ENCODE peak calls at places on chromosomes 5 and 9, in nine cellular contexts. L is MV-4-11; O is coronary artery; R is mesendoderm; A is cerebellar cortex; K is activated CD4-positive, alpha-beta T cell treated with anti-CD3 and anti-CD28 coated beads, Interleukin-2, amount 10 ng/mL, durations not matched to agents 24 days and 14 days; I is cardiac muscle cell; N is neural crest cell; B is brain microvascular endothelial cell. V is an unnamed sample.
A peak's percentile ranks its signal among the peaks of the same experiment; 100 is the strongest.

GRCh38 chr5:10524376-10525123 is 39.3 kb upstream of the ANKRD33B start:
- DNase-seq in L (no peak), O (no peak), R (no peak), A (peak; percentile 95), K (no peak), I (no peak), N (no peak), B (peak; percentile 76), V (no peak)

GRCh38 chr5:139131062-139131856 is 66.9 kb downstream of the SIL1 start:
- DNase-seq in L (no peak), O (peak; percentile 81), R (no peak), A (peak; percentile 91), K (no peak), I (peak; percentile 63), N (no peak), B (no peak), V (no peak)

GRCh38 chr9:134951461-134951860 is 33.7 kb upstream of the FCN1 start:
- DNase-seq in L (no peak), O (no peak), R (no peak), A (no peak), K (no peak), I (no peak), N (no peak), B (no peak), V (no peak)

GRCh38 chr9:109064963-109065701 is 51.8 kb upstream of the CTNNAL1 start:
- DNase-seq in L (no peak), O (no peak), R (peak; percentile 54), A (no peak), K (no peak), I (no peak), N (no peak), B (no peak), V (no peak)

GRCh38 chr9:81116340-81117207 is 572.8 kb downstream of the TLE1 start:
- DNase-seq in L (no peak), O (no peak), R (no peak), A (no peak), K (no peak), I (no peak), N (no peak), B (no peak), V (peak; percentile 68)

GRCh38 chr9:86126998-86127972 is 27.9 kb upstream of the GOLM1 start:
- DNase-seq in L (no peak), O (no peak), R (peak; percentile 99), A (peak; percentile 6), K (no peak), I (peak; percentile 91), N (peak; percentile 62), B (peak; percentile 88), V (peak; percentile 83)

GRCh38 chr5:115267617-115268016 is 4.9 kb upstream of the PGGT1B start:
- DNase-seq in L (no peak), O (no peak), R (no peak), A (no peak), K (no peak), I (no peak), N (no peak), B (no peak), V (no peak)

GRCh38 chr9:98993570-98993945 is 49.9 kb downstream of the COL15A1 start:
- DNase-seq in L (peak; percentile 85), O (no peak), R (no peak), A (no peak), K (peak; percentile 70), I (no peak), N (no peak), B (peak; percentile 60), V (no peak)

GRCh38 chr5:18744990-18745590 is 1110.8 kb downstream of the TAF11L14 start:
- DNase-seq in L (peak; percentile 54), O (no peak), R (no peak), A (no peak), K (peak; percentile 84), I (no peak), N (no peak), B (no peak), V (no peak)

GRCh38 chr9:17453751-17454150 is 125.1 kb upstream of the SH3GL2 start:
- DNase-seq in L (no peak), O (no peak), R (no peak), A (no peak), K (no peak), I (no peak), N (no peak), B (no peak), V (no peak)

GRCh38 chr9:17742065-17742464 is 163.2 kb downstream of the SH3GL2 start:
- DNase-seq in L (no peak), O (no peak), R (peak; percentile 86), A (peak; percentile 71), K (no peak), I (no peak), N (no peak), B (no peak), V (no peak)

GRCh38 chr9:109063765-109064164 is 50.5 kb upstream of the CTNNAL1 start:
- DNase-seq in L (peak; percentile 20), O (no peak), R (no peak), A (no peak), K (no peak), I (peak; percentile 57), N (no peak), B (peak; percentile 22), V (no peak)

GRCh38 chr5:180596115-180596667 is 4.9 kb upstream of the SCGB3A1 start:
- DNase-seq in L (no peak), O (no peak), R (no peak), A (no peak), K (no peak), I (no peak), N (no peak), B (no peak), V (no peak)

GRCh38 chr5:40831346-40832210 is 3.4 kb downstream of the RPL37 start:
- DNase-seq in L (no peak), O (no peak), R (no peak), A (no peak), K (no peak), I (no peak), N (no peak), B (no peak), V (no peak)

GRCh38 chr5:98911221-98912040 is 17.4 kb downstream of the CHD1 start:
- DNase-seq in L (peak; percentile 66), O (no peak), R (no peak), A (no peak), K (no peak), I (no peak), N (no peak), B (peak; percentile 45), V (no peak)

GRCh38 chr9:101353683-101354082 is 31.1 kb downstream of the BAAT start:
- DNase-seq in L (no peak), O (no peak), R (no peak), A (no peak), K (no peak), I (no peak), N (no peak), B (no peak), V (no peak)

GRCh38 chr9:34506623-34507022 is 16.2 kb downstream of the ENHO start:
- DNase-seq in L (no peak), O (no peak), R (no peak), A (no peak), K (no peak), I (no peak), N (no peak), B (no peak), V (no peak)

GRCh38 chr5:132104561-132104960 is 31.0 kb downstream of the CSF2 start:
- DNase-seq in L (peak; percentile 30), O (no peak), R (no peak), A (no peak), K (peak; percentile 69), I (no peak), N (no peak), B (no peak), V (no peak)

GRCh38 chr5:171592076-171592475 is 172.6 kb downstream of the FGF18 start:
- DNase-seq in L (no peak), O (peak; percentile 56), R (no peak), A (no peak), K (no peak), I (no peak), N (no peak), B (no peak), V (no peak)

GRCh38 chr9:111356567-111357244 is 26.7 kb upstream of the OR2K2 start:
- DNase-seq in L (peak; percentile 17), O (no peak), R (no peak), A (peak; percentile 2), K (no peak), I (peak; percentile 5), N (no peak), B (peak; percentile 71), V (peak; percentile 2)

GRCh38 chr9:36204906-36205547 is 14.3 kb downstream of the CLTA start:
- DNase-seq in L (no peak), O (no peak), R (peak; percentile 76), A (no peak), K (no peak), I (peak; percentile 20), N (no peak), B (peak; percentile 18), V (no peak)

GRCh38 chr5:3269400-3270169 is 326.0 kb upstream of the IRX1 start:
- DNase-seq in L (no peak), O (no peak), R (no peak), A (no peak), K (no peak), I (no peak), N (no peak), B (no peak), V (no peak)

V was measured in nephron progenitor cell.